ENCODE peak calls at places on chromosomes 7 and 10, in eight cellular contexts. One of them, this sample, is unnamed.

GRCh38 chr7:138941545-138941944 is 39.6 kb downstream of the KIAA1549 start:
- DNase-seq in NCI-H748 treated with DMSO at 0.1 percent for 48 hours: no peak
- DNase-seq in activated CD8-positive, alpha-beta memory T cell treated with anti-CD3 and anti-CD28 coated beads, Interleukin-2, amount 50 U/mL, for 4 hours: no peak
- DNase-seq in activated naive CD8-positive, alpha-beta T cell treated with anti-CD3 and anti-CD28 coated beads, Interleukin-2, amount 50 U/mL, for 24 hours: no peak
- DNase-seq in iPS-NIHi11: no peak
- DNase-seq in NCI-H2029: no peak
- DNase-seq in fibroblast of lung: no peak
- DNase-seq in GM04503: no peak
- DNase-seq in this sample: no peak

GRCh38 chr7:143931739-143932138 is 3.3 kb upstream of the OR2F2 start:
- DNase-seq in NCI-H2029: no peak
- DNase-seq in activated naive CD8-positive, alpha-beta T cell treated with anti-CD3 and anti-CD28 coated beads, Interleukin-2, amount 50 U/mL, for 24 hours: no peak
- DNase-seq in fibroblast of lung: no peak
- DNase-seq in iPS-NIHi11: no peak
- DNase-seq in activated CD8-positive, alpha-beta memory T cell treated with anti-CD3 and anti-CD28 coated beads, Interleukin-2, amount 50 U/mL, for 4 hours: no peak
- DNase-seq in NCI-H748 treated with DMSO at 0.1 percent for 48 hours: no peak
- DNase-seq in GM04503: peak
- DNase-seq in this sample: no peak

GRCh38 chr10:70312972-70313371 is 29.2 kb upstream of the NPFFR1 start:
- DNase-seq in activated CD8-positive, alpha-beta memory T cell treated with anti-CD3 and anti-CD28 coated beads, Interleukin-2, amount 50 U/mL, for 4 hours: no peak
- DNase-seq in NCI-H2029: no peak
- DNase-seq in fibroblast of lung: no peak
- DNase-seq in activated naive CD8-positive, alpha-beta T cell treated with anti-CD3 and anti-CD28 coated beads, Interleukin-2, amount 50 U/mL, for 24 hours: no peak
- DNase-seq in GM04503: no peak
- DNase-seq in iPS-NIHi11: no peak
- DNase-seq in NCI-H748 treated with DMSO at 0.1 percent for 48 hours: no peak
- DNase-seq in this sample: no peak

GRCh38 chr7:134364619-134365037 is 47.9 kb upstream of the SLC35B4 start:
- DNase-seq in GM04503: no peak
- DNase-seq in NCI-H2029: no peak
- DNase-seq in NCI-H748 treated with DMSO at 0.1 percent for 48 hours: no peak
- DNase-seq in iPS-NIHi11: no peak
- DNase-seq in activated CD8-positive, alpha-beta memory T cell treated with anti-CD3 and anti-CD28 coated beads, Interleukin-2, amount 50 U/mL, for 4 hours: no peak
- DNase-seq in fibroblast of lung: peak
- DNase-seq in activated naive CD8-positive, alpha-beta T cell treated with anti-CD3 and anti-CD28 coated beads, Interleukin-2, amount 50 U/mL, for 24 hours: no peak
- DNase-seq in this sample: no peak

GRCh38 chr7:69739906-69740545 is 141.8 kb downstream of the AUTS2 start:
- DNase-seq in NCI-H2029: peak
- DNase-seq in activated naive CD8-positive, alpha-beta T cell treated with anti-CD3 and anti-CD28 coated beads, Interleukin-2, amount 50 U/mL, for 24 hours: no peak
- DNase-seq in iPS-NIHi11: no peak
- DNase-seq in fibroblast of lung: peak
- DNase-seq in activated CD8-positive, alpha-beta memory T cell treated with anti-CD3 and anti-CD28 coated beads, Interleukin-2, amount 50 U/mL, for 4 hours: no peak
- DNase-seq in GM04503: no peak
- DNase-seq in NCI-H748 treated with DMSO at 0.1 percent for 48 hours: no peak
- DNase-seq in this sample: peak

GRCh38 chr7:14228341-14228740 is 238.9 kb upstream of the ETV1 start:
- DNase-seq in fibroblast of lung: no peak
- DNase-seq in activated CD8-positive, alpha-beta memory T cell treated with anti-CD3 and anti-CD28 coated beads, Interleukin-2, amount 50 U/mL, for 4 hours: no peak
- DNase-seq in iPS-NIHi11: no peak
- DNase-seq in NCI-H2029: no peak
- DNase-seq in activated naive CD8-positive, alpha-beta T cell treated with anti-CD3 and anti-CD28 coated beads, Interleukin-2, amount 50 U/mL, for 24 hours: no peak
- DNase-seq in NCI-H748 treated with DMSO at 0.1 percent for 48 hours: no peak
- DNase-seq in GM04503: peak
- DNase-seq in this sample: no peak

GRCh38 chr10:132942101-132942739 is at the start of gene CFAP46:
- DNase-seq in activated CD8-positive, alpha-beta memory T cell treated with anti-CD3 and anti-CD28 coated beads, Interleukin-2, amount 50 U/mL, for 4 hours: no peak
- DNase-seq in GM04503: no peak
- DNase-seq in NCI-H2029: no peak
- DNase-seq in iPS-NIHi11: peak
- DNase-seq in fibroblast of lung: peak
- DNase-seq in activated naive CD8-positive, alpha-beta T cell treated with anti-CD3 and anti-CD28 coated beads, Interleukin-2, amount 50 U/mL, for 24 hours: peak
- DNase-seq in NCI-H748 treated with DMSO at 0.1 percent for 48 hours: peak
- DNase-seq in this sample: no peak

GRCh38 chr7:106736508-106737201 is 75.7 kb upstream of the CCDC71L start:
- DNase-seq in iPS-NIHi11: peak
- DNase-seq in NCI-H2029: no peak
- DNase-seq in fibroblast of lung: peak
- DNase-seq in activated naive CD8-positive, alpha-beta T cell treated with anti-CD3 and anti-CD28 coated beads, Interleukin-2, amount 50 U/mL, for 24 hours: no peak
- DNase-seq in activated CD8-positive, alpha-beta memory T cell treated with anti-CD3 and anti-CD28 coated beads, Interleukin-2, amount 50 U/mL, for 4 hours: peak
- DNase-seq in NCI-H748 treated with DMSO at 0.1 percent for 48 hours: peak
- DNase-seq in GM04503: peak
- DNase-seq in this sample: no peak

GRCh38 chr10:499991-500390 is 189.5 kb downstream of the DIP2C start:
- DNase-seq in NCI-H2029: no peak
- DNase-seq in fibroblast of lung: no peak
- DNase-seq in NCI-H748 treated with DMSO at 0.1 percent for 48 hours: no peak
- DNase-seq in activated CD8-positive, alpha-beta memory T cell treated with anti-CD3 and anti-CD28 coated beads, Interleukin-2, amount 50 U/mL, for 4 hours: no peak
- DNase-seq in iPS-NIHi11: no peak
- DNase-seq in activated naive CD8-positive, alpha-beta T cell treated with anti-CD3 and anti-CD28 coated beads, Interleukin-2, amount 50 U/mL, for 24 hours: no peak
- DNase-seq in GM04503: no peak
- DNase-seq in this sample: no peak

GRCh38 chr7:30148951-30149459 is 14.2 kb downstream of the MTURN start:
- DNase-seq in fibroblast of lung: no peak
- DNase-seq in iPS-NIHi11: no peak
- DNase-seq in NCI-H748 treated with DMSO at 0.1 percent for 48 hours: no peak
- DNase-seq in activated CD8-positive, alpha-beta memory T cell treated with anti-CD3 and anti-CD28 coated beads, Interleukin-2, amount 50 U/mL, for 4 hours: peak
- DNase-seq in GM04503: no peak
- DNase-seq in activated naive CD8-positive, alpha-beta T cell treated with anti-CD3 and anti-CD28 coated beads, Interleukin-2, amount 50 U/mL, for 24 hours: peak
- DNase-seq in NCI-H2029: peak
- DNase-seq in this sample: no peak

GRCh38 chr7:47191876-47192291 is 390.0 kb downstream of the TNS3 start:
- DNase-seq in activated CD8-positive, alpha-beta memory T cell treated with anti-CD3 and anti-CD28 coated beads, Interleukin-2, amount 50 U/mL, for 4 hours: no peak
- DNase-seq in GM04503: no peak
- DNase-seq in activated naive CD8-positive, alpha-beta T cell treated with anti-CD3 and anti-CD28 coated beads, Interleukin-2, amount 50 U/mL, for 24 hours: no peak
- DNase-seq in NCI-H2029: peak
- DNase-seq in fibroblast of lung: no peak
- DNase-seq in NCI-H748 treated with DMSO at 0.1 percent for 48 hours: no peak
- DNase-seq in iPS-NIHi11: no peak
- DNase-seq in this sample: no peak

GRCh38 chr7:98944386-98944785 is 66.1 kb downstream of the TRRAP start:
- DNase-seq in activated naive CD8-positive, alpha-beta T cell treated with anti-CD3 and anti-CD28 coated beads, Interleukin-2, amount 50 U/mL, for 24 hours: no peak
- DNase-seq in fibroblast of lung: no peak
- DNase-seq in iPS-NIHi11: no peak
- DNase-seq in GM04503: no peak
- DNase-seq in NCI-H2029: no peak
- DNase-seq in NCI-H748 treated with DMSO at 0.1 percent for 48 hours: no peak
- DNase-seq in activated CD8-positive, alpha-beta memory T cell treated with anti-CD3 and anti-CD28 coated beads, Interleukin-2, amount 50 U/mL, for 4 hours: no peak
- DNase-seq in this sample: no peak

GRCh38 chr7:47185839-47186238 is 396.1 kb downstream of the TNS3 start:
- DNase-seq in GM04503: no peak
- DNase-seq in NCI-H2029: no peak
- DNase-seq in activated naive CD8-positive, alpha-beta T cell treated with anti-CD3 and anti-CD28 coated beads, Interleukin-2, amount 50 U/mL, for 24 hours: no peak
- DNase-seq in fibroblast of lung: no peak
- DNase-seq in activated CD8-positive, alpha-beta memory T cell treated with anti-CD3 and anti-CD28 coated beads, Interleukin-2, amount 50 U/mL, for 4 hours: no peak
- DNase-seq in NCI-H748 treated with DMSO at 0.1 percent for 48 hours: no peak
- DNase-seq in iPS-NIHi11: no peak
- DNase-seq in this sample: no peak

GRCh38 chr7:102985176-102985783 is 72.5 kb downstream of the LRRC17 start:
- DNase-seq in iPS-NIHi11: no peak
- DNase-seq in NCI-H748 treated with DMSO at 0.1 percent for 48 hours: no peak
- DNase-seq in activated naive CD8-positive, alpha-beta T cell treated with anti-CD3 and anti-CD28 coated beads, Interleukin-2, amount 50 U/mL, for 24 hours: no peak
- DNase-seq in GM04503: no peak
- DNase-seq in NCI-H2029: no peak
- DNase-seq in fibroblast of lung: peak
- DNase-seq in activated CD8-positive, alpha-beta memory T cell treated with anti-CD3 and anti-CD28 coated beads, Interleukin-2, amount 50 U/mL, for 4 hours: no peak
- DNase-seq in this sample: no peak

GRCh38 chr7:2520131-2520807 is 695 bp downstream of the LFNG start:
- DNase-seq in activated naive CD8-positive, alpha-beta T cell treated with anti-CD3 and anti-CD28 coated beads, Interleukin-2, amount 50 U/mL, for 24 hours: peak
- DNase-seq in GM04503: no peak
- DNase-seq in activated CD8-positive, alpha-beta memory T cell treated with anti-CD3 and anti-CD28 coated beads, Interleukin-2, amount 50 U/mL, for 4 hours: peak
- DNase-seq in fibroblast of lung: no peak
- DNase-seq in iPS-NIHi11: no peak
- DNase-seq in NCI-H2029: no peak
- DNase-seq in NCI-H748 treated with DMSO at 0.1 percent for 48 hours: no peak
- DNase-seq in this sample: no peak

GRCh38 chr10:75428434-75429158 is 2.8 kb upstream of the LRMDA start:
- DNase-seq in activated CD8-positive, alpha-beta memory T cell treated with anti-CD3 and anti-CD28 coated beads, Interleukin-2, amount 50 U/mL, for 4 hours: no peak
- DNase-seq in NCI-H2029: no peak
- DNase-seq in NCI-H748 treated with DMSO at 0.1 percent for 48 hours: no peak
- DNase-seq in fibroblast of lung: peak
- DNase-seq in iPS-NIHi11: no peak
- DNase-seq in activated naive CD8-positive, alpha-beta T cell treated with anti-CD3 and anti-CD28 coated beads, Interleukin-2, amount 50 U/mL, for 24 hours: no peak
- DNase-seq in GM04503: no peak
- DNase-seq in this sample: no peak

GRCh38 chr7:66267249-66267648 is 62.1 kb downstream of the TPST1 start:
- DNase-seq in activated naive CD8-positive, alpha-beta T cell treated with anti-CD3 and anti-CD28 coated beads, Interleukin-2, amount 50 U/mL, for 24 hours: no peak
- DNase-seq in iPS-NIHi11: no peak
- DNase-seq in activated CD8-positive, alpha-beta memory T cell treated with anti-CD3 and anti-CD28 coated beads, Interleukin-2, amount 50 U/mL, for 4 hours: no peak
- DNase-seq in fibroblast of lung: peak
- DNase-seq in NCI-H2029: no peak
- DNase-seq in NCI-H748 treated with DMSO at 0.1 percent for 48 hours: no peak
- DNase-seq in GM04503: peak
- DNase-seq in this sample: no peak

GRCh38 chr7:128783143-128783799 is 7.7 kb upstream of the OPN1SW start:
- DNase-seq in fibroblast of lung: peak
- DNase-seq in NCI-H2029: no peak
- DNase-seq in GM04503: peak
- DNase-seq in activated naive CD8-positive, alpha-beta T cell treated with anti-CD3 and anti-CD28 coated beads, Interleukin-2, amount 50 U/mL, for 24 hours: peak
- DNase-seq in NCI-H748 treated with DMSO at 0.1 percent for 48 hours: no peak
- DNase-seq in iPS-NIHi11: peak
- DNase-seq in activated CD8-positive, alpha-beta memory T cell treated with anti-CD3 and anti-CD28 coated beads, Interleukin-2, amount 50 U/mL, for 4 hours: no peak
- DNase-seq in this sample: peak

GRCh38 chr7:124152859-124153692 is 120.2 kb upstream of the TMEM229A start:
- DNase-seq in activated CD8-positive, alpha-beta memory T cell treated with anti-CD3 and anti-CD28 coated beads, Interleukin-2, amount 50 U/mL, for 4 hours: no peak
- DNase-seq in fibroblast of lung: peak
- DNase-seq in activated naive CD8-positive, alpha-beta T cell treated with anti-CD3 and anti-CD28 coated beads, Interleukin-2, amount 50 U/mL, for 24 hours: no peak
- DNase-seq in NCI-H2029: no peak
- DNase-seq in iPS-NIHi11: peak
- DNase-seq in GM04503: no peak
- DNase-seq in NCI-H748 treated with DMSO at 0.1 percent for 48 hours: no peak
- DNase-seq in this sample: no peak

GRCh38 chr10:12508165-12508564 is 158.8 kb downstream of the CAMK1D start:
- DNase-seq in iPS-NIHi11: no peak
- DNase-seq in activated CD8-positive, alpha-beta memory T cell treated with anti-CD3 and anti-CD28 coated beads, Interleukin-2, amount 50 U/mL, for 4 hours: no peak
- DNase-seq in GM04503: no peak
- DNase-seq in fibroblast of lung: no peak
- DNase-seq in NCI-H2029: no peak
- DNase-seq in NCI-H748 treated with DMSO at 0.1 percent for 48 hours: no peak
- DNase-seq in activated naive CD8-positive, alpha-beta T cell treated with anti-CD3 and anti-CD28 coated beads, Interleukin-2, amount 50 U/mL, for 24 hours: no peak
- DNase-seq in this sample: no peak

GRCh38 chr10:74967850-74968620 is 141.6 kb downstream of the KAT6B start:
- DNase-seq in NCI-H748 treated with DMSO at 0.1 percent for 48 hours: peak
- DNase-seq in activated CD8-positive, alpha-beta memory T cell treated with anti-CD3 and anti-CD28 coated beads, Interleukin-2, amount 50 U/mL, for 4 hours: no peak
- DNase-seq in GM04503: no peak
- DNase-seq in NCI-H2029: peak
- DNase-seq in activated naive CD8-positive, alpha-beta T cell treated with anti-CD3 and anti-CD28 coated beads, Interleukin-2, amount 50 U/mL, for 24 hours: no peak
- DNase-seq in iPS-NIHi11: no peak
- DNase-seq in fibroblast of lung: no peak
- DNase-seq in this sample: peak

GRCh38 chr7:40194743-40195142 is 59.9 kb downstream of the SUGCT start:
- DNase-seq in iPS-NIHi11: no peak
- DNase-seq in NCI-H2029: no peak
- DNase-seq in GM04503: peak
- DNase-seq in activated naive CD8-positive, alpha-beta T cell treated with anti-CD3 and anti-CD28 coated beads, Interleukin-2, amount 50 U/mL, for 24 hours: no peak
- DNase-seq in activated CD8-positive, alpha-beta memory T cell treated with anti-CD3 and anti-CD28 coated beads, Interleukin-2, amount 50 U/mL, for 4 hours: no peak
- DNase-seq in NCI-H748 treated with DMSO at 0.1 percent for 48 hours: no peak
- DNase-seq in fibroblast of lung: peak
- DNase-seq in this sample: no peak

GRCh38 chr10:104835422-104835821 is 194.3 kb downstream of the SORCS3 start:
- DNase-seq in fibroblast of lung: no peak
- DNase-seq in GM04503: no peak
- DNase-seq in NCI-H2029: no peak
- DNase-seq in activated CD8-positive, alpha-beta memory T cell treated with anti-CD3 and anti-CD28 coated beads, Interleukin-2, amount 50 U/mL, for 4 hours: no peak
- DNase-seq in activated naive CD8-positive, alpha-beta T cell treated with anti-CD3 and anti-CD28 coated beads, Interleukin-2, amount 50 U/mL, for 24 hours: no peak
- DNase-seq in iPS-NIHi11: no peak
- DNase-seq in NCI-H748 treated with DMSO at 0.1 percent for 48 hours: no peak
- DNase-seq in this sample: no peak

GRCh38 chr7:85150624-85151023 is 36.2 kb downstream of the SEMA3D start:
- DNase-seq in activated naive CD8-positive, alpha-beta T cell treated with anti-CD3 and anti-CD28 coated beads, Interleukin-2, amount 50 U/mL, for 24 hours: no peak
- DNase-seq in activated CD8-positive, alpha-beta memory T cell treated with anti-CD3 and anti-CD28 coated beads, Interleukin-2, amount 50 U/mL, for 4 hours: no peak
- DNase-seq in NCI-H2029: no peak
- DNase-seq in NCI-H748 treated with DMSO at 0.1 percent for 48 hours: peak
- DNase-seq in fibroblast of lung: no peak
- DNase-seq in GM04503: no peak
- DNase-seq in iPS-NIHi11: no peak
- DNase-seq in this sample: no peak

GRCh38 chr7:17680943-17681351 is 259.3 kb downstream of the SNX13 start:
- DNase-seq in NCI-H748 treated with DMSO at 0.1 percent for 48 hours: no peak
- DNase-seq in activated naive CD8-positive, alpha-beta T cell treated with anti-CD3 and anti-CD28 coated beads, Interleukin-2, amount 50 U/mL, for 24 hours: no peak
- DNase-seq in GM04503: no peak
- DNase-seq in fibroblast of lung: no peak
- DNase-seq in NCI-H2029: peak
- DNase-seq in iPS-NIHi11: no peak
- DNase-seq in activated CD8-positive, alpha-beta memory T cell treated with anti-CD3 and anti-CD28 coated beads, Interleukin-2, amount 50 U/mL, for 4 hours: no peak
- DNase-seq in this sample: no peak

GRCh38 chr7:103727982-103728610 is 261.4 kb downstream of the RELN start:
- DNase-seq in activated naive CD8-positive, alpha-beta T cell treated with anti-CD3 and anti-CD28 coated beads, Interleukin-2, amount 50 U/mL, for 24 hours: no peak
- DNase-seq in NCI-H748 treated with DMSO at 0.1 percent for 48 hours: no peak
- DNase-seq in fibroblast of lung: no peak
- DNase-seq in GM04503: no peak
- DNase-seq in iPS-NIHi11: no peak
- DNase-seq in NCI-H2029: no peak
- DNase-seq in activated CD8-positive, alpha-beta memory T cell treated with anti-CD3 and anti-CD28 coated beads, Interleukin-2, amount 50 U/mL, for 4 hours: no peak
- DNase-seq in this sample: no peak

GRCh38 chr7:4714161-4714700 is 32.1 kb downstream of the FOXK1 start:
- DNase-seq in activated naive CD8-positive, alpha-beta T cell treated with anti-CD3 and anti-CD28 coated beads, Interleukin-2, amount 50 U/mL, for 24 hours: no peak
- DNase-seq in activated CD8-positive, alpha-beta memory T cell treated with anti-CD3 and anti-CD28 coated beads, Interleukin-2, amount 50 U/mL, for 4 hours: no peak
- DNase-seq in GM04503: no peak
- DNase-seq in fibroblast of lung: no peak
- DNase-seq in NCI-H2029: no peak
- DNase-seq in iPS-NIHi11: no peak
- DNase-seq in NCI-H748 treated with DMSO at 0.1 percent for 48 hours: no peak
- DNase-seq in this sample: no peak

GRCh38 chr7:98399462-98399861 is 1.4 kb downstream of the BAIAP2L1 start:
- DNase-seq in fibroblast of lung: peak
- DNase-seq in NCI-H2029: no peak
- DNase-seq in GM04503: no peak
- DNase-seq in NCI-H748 treated with DMSO at 0.1 percent for 48 hours: no peak
- DNase-seq in activated CD8-positive, alpha-beta memory T cell treated with anti-CD3 and anti-CD28 coated beads, Interleukin-2, amount 50 U/mL, for 4 hours: no peak
- DNase-seq in activated naive CD8-positive, alpha-beta T cell treated with anti-CD3 and anti-CD28 coated beads, Interleukin-2, amount 50 U/mL, for 24 hours: no peak
- DNase-seq in iPS-NIHi11: no peak
- DNase-seq in this sample: no peak

GRCh38 chr10:97685395-97685958 is 1.6 kb downstream of the AVPI1 start:
- DNase-seq in iPS-NIHi11: no peak
- DNase-seq in fibroblast of lung: peak
- DNase-seq in GM04503: no peak
- DNase-seq in NCI-H2029: no peak
- DNase-seq in activated naive CD8-positive, alpha-beta T cell treated with anti-CD3 and anti-CD28 coated beads, Interleukin-2, amount 50 U/mL, for 24 hours: no peak
- DNase-seq in activated CD8-positive, alpha-beta memory T cell treated with anti-CD3 and anti-CD28 coated beads, Interleukin-2, amount 50 U/mL, for 4 hours: no peak
- DNase-seq in NCI-H748 treated with DMSO at 0.1 percent for 48 hours: no peak
- DNase-seq in this sample: no peak

GRCh38 chr10:103659674-103660363 is 166.3 kb downstream of the NEURL1 start:
- DNase-seq in iPS-NIHi11: peak
- DNase-seq in GM04503: peak
- DNase-seq in NCI-H2029: peak
- DNase-seq in activated naive CD8-positive, alpha-beta T cell treated with anti-CD3 and anti-CD28 coated beads, Interleukin-2, amount 50 U/mL, for 24 hours: peak
- DNase-seq in activated CD8-positive, alpha-beta memory T cell treated with anti-CD3 and anti-CD28 coated beads, Interleukin-2, amount 50 U/mL, for 4 hours: peak
- DNase-seq in fibroblast of lung: peak
- DNase-seq in NCI-H748 treated with DMSO at 0.1 percent for 48 hours: no peak
- DNase-seq in this sample: no peak

GRCh38 chr10:110212119-110213006 is 5.0 kb downstream of the MXI1 start:
- DNase-seq in GM04503: no peak
- DNase-seq in fibroblast of lung: no peak
- DNase-seq in iPS-NIHi11: no peak
- DNase-seq in NCI-H748 treated with DMSO at 0.1 percent for 48 hours: no peak
- DNase-seq in activated naive CD8-positive, alpha-beta T cell treated with anti-CD3 and anti-CD28 coated beads, Interleukin-2, amount 50 U/mL, for 24 hours: no peak
- DNase-seq in activated CD8-positive, alpha-beta memory T cell treated with anti-CD3 and anti-CD28 coated beads, Interleukin-2, amount 50 U/mL, for 4 hours: peak
- DNase-seq in NCI-H2029: no peak
- DNase-seq in this sample: no peak

GRCh38 chr7:87920578-87920977 is 13.5 kb upstream of the ADAM22 start:
- DNase-seq in iPS-NIHi11: no peak
- DNase-seq in NCI-H748 treated with DMSO at 0.1 percent for 48 hours: no peak
- DNase-seq in GM04503: no peak
- DNase-seq in activated CD8-positive, alpha-beta memory T cell treated with anti-CD3 and anti-CD28 coated beads, Interleukin-2, amount 50 U/mL, for 4 hours: no peak
- DNase-seq in activated naive CD8-positive, alpha-beta T cell treated with anti-CD3 and anti-CD28 coated beads, Interleukin-2, amount 50 U/mL, for 24 hours: no peak
- DNase-seq in NCI-H2029: no peak
- DNase-seq in fibroblast of lung: no peak
- DNase-seq in this sample: no peak

GRCh38 chr7:33854951-33855350 is 50.4 kb upstream of the BMPER start:
- DNase-seq in iPS-NIHi11: no peak
- DNase-seq in NCI-H2029: no peak
- DNase-seq in GM04503: no peak
- DNase-seq in activated CD8-positive, alpha-beta memory T cell treated with anti-CD3 and anti-CD28 coated beads, Interleukin-2, amount 50 U/mL, for 4 hours: no peak
- DNase-seq in NCI-H748 treated with DMSO at 0.1 percent for 48 hours: no peak
- DNase-seq in fibroblast of lung: peak
- DNase-seq in activated naive CD8-positive, alpha-beta T cell treated with anti-CD3 and anti-CD28 coated beads, Interleukin-2, amount 50 U/mL, for 24 hours: no peak
- DNase-seq in this sample: no peak

GRCh38 chr7:27156901-27157716 is 634 bp upstream of the HOXA7 start:
- DNase-seq in NCI-H2029: no peak
- DNase-seq in GM04503: no peak
- DNase-seq in activated naive CD8-positive, alpha-beta T cell treated with anti-CD3 and anti-CD28 coated beads, Interleukin-2, amount 50 U/mL, for 24 hours: no peak
- DNase-seq in activated CD8-positive, alpha-beta memory T cell treated with anti-CD3 and anti-CD28 coated beads, Interleukin-2, amount 50 U/mL, for 4 hours: no peak
- DNase-seq in fibroblast of lung: no peak
- DNase-seq in iPS-NIHi11: no peak
- DNase-seq in NCI-H748 treated with DMSO at 0.1 percent for 48 hours: no peak
- DNase-seq in this sample: no peak